ENCODE peak calls at places on chromosomes 11 and 22, in six cellular contexts. Y is thyroid gland, I is OCI-LY7, R is gastrocnemius medialis, U is adrenal gland, S is tibial nerve. G is an unnamed sample. For H3K9me3, the result is how much of the 10 kb centered on the place peaks cover.

GRCh38 chr22:30005213-30005857 is 74.9 kb upstream of the HORMAD2 start:
- DNase-seq in Y (peak), I (peak), R (peak), U (peak), S (peak), G (peak)

GRCh38 chr11:61021661-61022212 is 50.3 kb downstream of the CD6 start:
- DNase-seq in Y (peak), I (peak), R (no peak), U (no peak), S (no peak), G (peak)

GRCh38 chr22:31286360-31287255 is 5.7 kb downstream of the PIK3IP1 start:
- DNase-seq in Y (no peak), I (peak), R (no peak), U (no peak), S (peak), G (peak)

GRCh38 chr11:74142624-74143023 is 28.2 kb downstream of the C2CD3 start:
- DNase-seq in Y (no peak), I (no peak), R (no peak), U (no peak), S (no peak), G (no peak)

GRCh38 chr22:50258361-50259292 is 2.9 kb downstream of the MAPK12 start:
- DNase-seq in Y (no peak), I (no peak), R (peak), U (no peak), S (no peak), G (no peak)

GRCh38 chr11:3849297-3849874 is 6.1 kb upstream of the STIM1 start:
- DNase-seq in Y (no peak), I (peak), R (no peak), U (no peak), S (peak), G (no peak)

GRCh38 chr22:49011769-49012598 is 815.7 kb downstream of the BRD1 start:
- DNase-seq in Y (no peak), I (no peak), R (no peak), U (no peak), S (no peak), G (no peak)

GRCh38 chr11:9091044-9091936 is at the start of gene SCUBE2:
- DNase-seq in Y (no peak), I (no peak), R (no peak), U (no peak), S (no peak), G (no peak)

GRCh38 chr11:45087301-45087700 is 59.1 kb upstream of the PRDM11 start:
- DNase-seq in Y (no peak), I (peak), R (no peak), U (no peak), S (no peak), G (no peak)

GRCh38 chr22:26848244-26848920 is 191.0 kb downstream of the MIAT start:
- DNase-seq in Y (no peak), I (no peak), R (no peak), U (no peak), S (no peak), G (no peak)

GRCh38 chr22:30301995-30302809 is 12.9 kb upstream of the CASTOR1 start:
- DNase-seq in Y (peak), I (peak), R (peak), U (no peak), S (no peak), G (no peak)

GRCh38 chr11:92314499-92314898 is 89.9 kb downstream of the FAT3 start:
- DNase-seq in Y (no peak), I (no peak), R (peak), U (no peak), S (no peak), G (no peak)

DNA sequence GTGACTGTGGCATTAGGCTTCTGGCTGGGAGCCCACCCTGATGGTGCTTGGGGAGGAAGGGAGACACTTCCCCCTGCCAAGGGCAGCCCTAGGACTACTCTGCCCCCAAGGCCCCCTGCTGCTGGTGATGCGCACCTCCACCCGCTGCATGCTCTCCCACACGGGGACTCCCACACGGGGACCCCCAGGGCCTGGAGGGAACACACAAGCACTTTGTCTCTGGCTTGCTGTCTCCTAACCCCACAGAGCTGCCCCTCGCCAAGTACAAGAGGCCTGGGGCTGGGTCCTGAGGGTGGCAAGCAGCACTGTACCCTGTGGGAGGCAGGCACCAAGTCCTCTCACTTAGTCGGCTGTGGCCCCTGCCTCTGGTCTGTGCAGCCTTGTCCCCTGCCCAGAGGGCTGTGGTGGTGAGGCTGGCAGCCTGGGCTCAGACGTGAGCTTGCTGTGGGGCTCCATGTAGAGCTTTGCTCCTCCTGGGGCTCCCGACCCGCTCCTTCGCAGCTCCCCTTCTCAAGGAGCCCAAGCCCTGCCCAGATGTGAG is 7.9 kb downstream of the LRRC75B start:
- DNase-seq in Y (peak), I (no peak), R (no peak), U (no peak), S (no peak), G (no peak)
- H3K27ac ChIP-seq in Y (peak), I (no peak), R (no peak), U (no peak), S (peak), G (no peak)

DNA sequence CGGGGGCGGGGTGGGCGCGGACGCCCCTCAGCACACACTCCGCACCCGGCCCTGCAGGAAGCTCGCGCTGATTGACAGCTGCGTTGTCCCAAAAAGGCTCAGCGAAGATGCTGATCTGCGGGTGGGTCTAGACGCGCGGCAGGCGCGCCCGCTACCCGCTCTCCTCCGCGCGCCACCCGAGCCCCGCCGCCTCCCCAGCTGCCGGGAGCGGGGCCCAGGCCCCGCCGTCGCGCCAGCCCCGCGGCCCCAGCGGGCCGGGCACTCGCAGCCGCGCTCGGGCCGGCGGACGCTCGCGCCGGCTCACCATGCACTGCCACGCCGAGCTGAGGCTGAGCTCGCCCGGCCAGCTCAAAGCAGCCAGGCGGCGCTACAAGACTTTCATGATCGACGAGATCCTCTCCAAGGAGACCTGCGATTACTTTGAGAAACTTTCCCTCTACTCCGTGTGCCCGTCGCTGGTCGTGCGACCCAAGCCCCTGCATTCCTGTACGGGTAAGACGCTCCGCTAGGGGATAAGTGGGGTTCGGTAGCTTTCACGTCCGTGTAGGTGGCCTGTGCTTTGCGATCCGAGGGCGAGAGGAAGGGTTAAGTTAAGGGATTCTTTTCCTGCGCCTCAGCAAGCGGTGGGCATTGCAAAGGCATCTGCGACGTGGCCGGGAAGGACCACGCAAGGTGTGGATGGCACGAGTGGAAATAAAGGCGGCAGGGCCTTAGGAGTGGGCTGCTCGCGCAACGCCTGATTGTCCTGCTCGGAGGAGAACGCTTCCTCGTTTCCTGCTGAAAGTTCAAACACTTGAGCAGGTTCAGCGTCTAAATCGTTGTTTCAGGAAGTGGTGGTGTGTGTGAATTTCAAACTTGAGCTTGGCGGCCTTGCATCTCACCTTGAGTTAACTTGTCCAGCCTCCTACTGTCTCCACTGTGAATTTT is at the start of gene BARX2:
- DNase-seq in Y (peak), I (no peak), R (no peak), U (peak), S (no peak), G (no peak)
- TF ChIP-seq CTCF in Y (no peak), I (no peak), R (no peak), U (peak), S (no peak), G (no peak)

DNA sequence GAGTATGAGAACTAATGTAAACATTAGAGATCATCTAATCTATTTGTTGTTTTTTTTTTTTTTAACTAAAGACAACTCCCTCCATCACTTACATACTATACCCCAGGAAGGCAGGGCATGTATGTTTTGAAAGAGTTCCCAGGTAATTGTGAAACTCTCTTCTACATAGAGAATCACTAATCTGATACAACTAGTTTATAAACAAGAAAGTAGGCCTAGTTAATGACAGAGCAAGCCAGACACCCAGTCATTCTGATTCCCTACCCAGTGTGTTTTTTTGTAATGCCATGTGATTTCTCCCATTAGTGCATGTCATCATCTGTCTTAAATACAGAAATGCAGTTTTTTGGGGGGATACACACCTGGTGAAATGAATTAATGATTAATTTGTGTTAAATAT is 120.9 kb downstream of the C11orf65 start:
- DNase-seq in Y (no peak), I (no peak), R (no peak), U (no peak), S (no peak), G (no peak)
- H3K9me3 ChIP-seq in Y (under half), I (under half), R (under half), U (under half), S (under half), G (under half)

GRCh38 chr11:98545544-98546175 is 475.1 kb upstream of the CNTN5 start:
- DNase-seq in Y (no peak), I (no peak), R (no peak), U (no peak), S (no peak), G (no peak)
- H3K27ac ChIP-seq in Y (no peak), I (no peak), R (no peak), U (no peak), S (no peak), G (no peak)

DNA sequence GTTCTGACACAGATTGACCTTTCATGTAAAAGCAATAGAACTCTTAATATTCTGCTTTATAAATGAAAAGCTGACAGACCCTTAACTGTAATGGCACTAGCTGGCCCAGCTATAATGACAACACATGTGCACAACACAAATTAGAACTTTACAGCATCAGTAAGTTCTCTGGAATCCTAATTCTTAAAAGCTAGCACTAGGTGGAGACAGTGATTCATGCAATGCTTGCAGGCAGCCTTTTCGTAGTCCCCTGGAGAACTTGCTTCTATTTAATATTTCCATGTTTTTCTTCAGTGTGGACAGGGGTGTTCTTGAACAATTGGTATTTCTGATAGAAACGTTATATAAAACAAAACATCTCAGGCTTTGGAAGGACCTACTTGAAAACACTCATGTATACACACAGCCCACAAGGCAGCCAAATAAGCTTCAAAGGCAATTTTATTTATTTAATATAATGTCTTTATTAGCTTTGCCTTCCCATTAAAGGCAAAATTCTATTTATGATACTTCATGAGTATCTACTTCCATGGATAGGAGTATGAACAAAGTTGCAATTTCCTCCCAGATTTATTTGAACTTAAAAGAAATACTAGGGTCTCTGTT is 374.3 kb upstream of the MPPED2 start:
- DNase-seq in Y (no peak), I (peak), R (no peak), U (no peak), S (no peak), G (no peak)
- TF ChIP-seq CTCF in Y (no peak), I (peak), R (no peak), U (peak), S (no peak), G (no peak)

GRCh38 chr11:37364246-37364839 is 766.3 kb upstream of the RAG2 start:
- DNase-seq in Y (no peak), I (no peak), R (no peak), U (no peak), S (no peak), G (no peak)
- H3K9me3 ChIP-seq in Y (under half), I (under half), R (under half), U (under half), S (under half), G (under half)

G was measured in CD4-positive, alpha-beta T cell.